ENCODE peak calls at places on chromosomes 1 and 21, in nine cellular contexts. G, N, O, R, J, K, Z, X and L are unnamed samples.

GRCh38 chr1:206798384-206798996 is 26.2 kb upstream of the IL10 start:
- DNase-seq in K (no peak), X (no peak), Z (no peak), J (no peak), G (no peak), O (no peak), R (no peak), N (no peak), L (no peak)

GRCh38 chr1:161238039-161238473 is at the start of gene NR1I3:
- DNase-seq in Z (no peak), G (no peak), J (peak), N (no peak), K (no peak), R (no peak), X (no peak), O (no peak), L (no peak)

GRCh38 chr21:43864806-43865470 is at the start of gene AGPAT3:
- DNase-seq in R (no peak), N (no peak), O (no peak), K (peak), Z (peak), G (peak), X (peak), J (no peak), L (no peak)

GRCh38 chr21:36323032-36323431 is 3.0 kb downstream of the MORC3 start:
- DNase-seq in G (no peak), J (no peak), K (no peak), R (no peak), O (no peak), X (no peak), N (no peak), Z (no peak), L (peak)

GRCh38 chr1:177969825-177970371 is at the start of gene SEC16B:
- DNase-seq in N (no peak), J (peak), R (no peak), X (no peak), Z (peak), G (no peak), K (no peak), O (no peak), L (no peak)

GRCh38 chr1:10257851-10258250 is 47.5 kb downstream of the KIF1B start:
- DNase-seq in N (no peak), K (no peak), J (peak), O (peak), G (no peak), R (no peak), X (no peak), Z (no peak), L (no peak)

GRCh38 chr1:193083365-193084088 is 21.7 kb downstream of the GLRX2 start:
- DNase-seq in O (no peak), X (no peak), G (no peak), J (no peak), Z (no peak), R (no peak), K (no peak), N (no peak), L (no peak)

GRCh38 chr1:55313903-55314302 is 98.7 kb upstream of the USP24 start:
- DNase-seq in R (no peak), Z (no peak), O (no peak), G (no peak), N (no peak), K (no peak), X (no peak), J (no peak), L (no peak)